ENCODE peak calls at places on chromosome 16, in four cellular contexts. G is BJ, D is MM.1S, R is upper lobe of left lung. Z is an unnamed sample. For H3K36me3, the result is how much of the 10 kb centered on the place peaks cover.

GRCh38 chr16:75085556-75085955 is 31.0 kb downstream of the LDHD start:
- DNase-seq in R (no peak), D (no peak), G (peak), Z (no peak)

GRCh38 chr16:14502256-14502875 is 127.7 kb downstream of the PARN start:
- DNase-seq in G (no peak), R (no peak), D (no peak), Z (no peak)

GRCh38 chr16:4729876-4730275 is 4.2 kb downstream of the ANKS3 start:
- DNase-seq in R (no peak), G (no peak), D (no peak), Z (no peak)

GRCh38 chr16:70437017-70437581 is 1.8 kb downstream of the ST3GAL2 start:
- DNase-seq in R (no peak), D (no peak), G (peak), Z (no peak)

GRCh38 chr16:20763461-20764232 is at the start of gene ACSM3:
- DNase-seq in R (no peak), G (peak), D (peak), Z (peak)

GRCh38 chr16:58727028-58727781 is 6.9 kb downstream of the GOT2 start:
- DNase-seq in D (no peak), R (no peak), G (no peak), Z (no peak)

GRCh38 chr16:56317998-56318912 is 107.1 kb downstream of the AMFR start:
- DNase-seq in G (no peak), R (peak), D (peak), Z (no peak)

GRCh38 chr16:85865-86264 is 7.8 kb downstream of the MPG start:
- DNase-seq in R (peak), D (no peak), G (no peak), Z (no peak)

GRCh38 chr16:68367034-68367433 is 56.2 kb downstream of the PRMT7 start:
- DNase-seq in D (no peak), G (no peak), R (no peak), Z (no peak)

GRCh38 chr16:80347900-80348299 is 192.9 kb upstream of the DYNLRB2 start:
- DNase-seq in G (no peak), R (peak), D (no peak), Z (no peak)

GRCh38 chr16:4521971-4522623 is 16.5 kb downstream of the CDIP1 start:
- DNase-seq in R (no peak), D (no peak), G (no peak), Z (no peak)

GRCh38 chr16:85573696-85574641 is 39.2 kb upstream of the GSE1 start:
- DNase-seq in D (no peak), R (peak), G (no peak), Z (no peak)

GRCh38 chr16:14419817-14420216 is 210.2 kb downstream of the PARN start:
- DNase-seq in D (no peak), G (no peak), R (no peak), Z (no peak)

DNA sequence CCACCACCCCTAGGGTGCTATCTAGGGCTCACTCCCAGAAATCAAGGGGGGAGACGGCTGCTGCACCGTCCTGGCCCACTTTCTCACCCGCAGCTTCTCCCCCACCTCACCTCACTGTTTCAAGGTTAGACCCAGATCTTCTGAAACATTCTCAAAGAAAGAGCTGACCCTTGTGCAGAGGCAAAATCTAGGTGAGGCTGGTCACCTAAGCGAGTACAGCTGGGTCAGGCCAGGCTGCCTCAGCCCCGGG is 27.0 kb downstream of the GNPTG start:
- DNase-seq in R (no peak), D (no peak), G (no peak), Z (no peak)
- H3K36me3 ChIP-seq in R (under half), D (under half), G (under half), Z (under half)

GRCh38 chr16:30609928-30610839 is at the start of gene ZNF689:
- DNase-seq in R (peak), G (peak), D (peak), Z (peak)
- H3K4me3 ChIP-seq in R (peak), G (peak), D (peak), Z (peak)

DNA sequence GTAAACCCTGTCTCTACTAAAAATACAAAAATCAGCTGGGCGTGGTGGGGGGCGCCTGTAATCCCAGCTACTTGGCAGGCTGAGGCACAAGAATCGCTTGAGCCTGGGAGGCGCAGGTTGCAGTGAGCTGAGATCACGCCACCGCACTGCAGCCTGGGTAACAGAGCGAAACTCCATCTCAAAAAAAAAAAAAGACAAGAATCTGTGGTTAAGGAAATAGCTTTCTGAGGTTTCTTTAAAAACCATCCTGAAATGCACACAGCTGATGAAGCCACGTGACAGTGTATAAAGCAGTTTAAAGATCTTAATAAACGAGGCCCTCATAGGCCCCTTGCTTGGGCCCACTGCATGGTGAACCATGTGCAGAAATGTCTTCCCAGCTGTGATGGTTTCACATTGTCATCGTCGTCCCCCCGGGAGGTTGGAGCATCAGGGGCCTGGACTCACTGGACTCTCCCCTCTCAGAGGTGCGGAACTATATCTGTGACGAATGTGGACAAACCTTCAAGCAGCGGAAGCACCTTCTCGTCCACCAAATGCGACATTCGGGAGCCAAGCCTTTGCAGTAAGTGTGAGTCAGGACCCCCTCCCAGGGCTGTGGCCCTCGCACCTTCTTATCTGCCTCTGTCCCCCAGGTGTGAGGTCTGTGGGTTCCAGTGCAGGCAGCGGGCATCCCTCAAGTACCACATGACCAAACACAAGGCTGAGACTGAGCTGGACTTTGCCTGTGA is 16.2 kb downstream of the ZNF276 start:
- DNase-seq in D (no peak), R (no peak), G (no peak), Z (no peak)
- H3K36me3 ChIP-seq in D (under half), R (half or more), G (under half), Z (under half)

DNA sequence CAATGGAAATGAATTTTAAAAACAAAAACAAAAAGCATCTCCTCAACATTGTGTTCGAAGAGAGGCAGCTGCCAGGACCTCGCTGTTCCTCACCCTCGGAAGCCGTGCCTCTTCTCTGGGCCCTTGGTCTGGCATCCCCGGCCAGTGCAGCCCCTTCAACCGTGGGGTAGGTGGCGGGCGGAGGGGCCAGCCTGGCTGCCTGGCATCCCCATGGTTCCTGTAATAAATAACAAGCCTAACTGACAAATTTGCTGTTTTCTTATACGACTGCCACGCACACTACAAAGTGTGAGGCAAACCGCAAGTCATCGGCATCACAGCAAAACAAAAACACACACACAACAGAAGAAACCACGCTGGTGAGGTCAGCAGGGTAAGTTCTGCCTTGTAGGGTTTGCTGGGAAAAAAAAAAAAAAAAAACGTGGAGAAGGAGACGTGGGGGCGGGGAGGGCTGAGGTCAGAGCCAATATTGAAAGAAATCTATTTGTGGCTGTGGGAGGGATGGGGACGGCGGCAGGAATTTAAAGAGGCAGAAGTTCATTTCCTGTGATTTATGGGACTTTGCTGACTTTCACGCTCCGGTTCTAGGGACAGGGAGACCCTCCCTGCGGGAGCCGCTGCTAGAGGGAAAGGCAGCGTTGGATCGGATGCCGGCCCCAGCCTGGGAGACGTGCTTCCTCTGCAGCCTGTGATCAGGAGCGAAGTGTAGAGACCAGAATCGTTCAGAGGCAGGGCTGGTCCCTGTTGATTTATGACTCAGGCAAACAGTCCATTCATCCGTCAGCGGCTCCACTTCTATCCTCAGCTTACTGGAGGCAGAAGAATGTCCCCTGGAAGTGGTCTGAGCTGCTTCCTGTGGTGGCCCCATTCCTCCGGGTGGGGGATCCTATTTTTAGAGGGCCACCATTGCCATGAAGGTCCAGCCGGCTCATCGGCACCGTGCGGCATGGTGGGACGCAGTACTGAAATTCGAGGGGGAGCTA is 162.8 kb downstream of the FOXL1 start:
- DNase-seq in D (no peak), G (peak), R (no peak), Z (no peak)
- H3K4me3 ChIP-seq in D (no peak), G (peak), R (no peak), Z (peak)

GRCh38 chr16:65809627-65810026 is 556.9 kb upstream of the CDH5 start:
- DNase-seq in R (no peak), G (no peak), D (no peak), Z (no peak)
- H3K36me3 ChIP-seq in R (under half), G (under half), D (under half), Z (under half)

GRCh38 chr16:50644730-50645129 is 36.4 kb downstream of the SNX20 start:
- DNase-seq in R (no peak), D (peak), G (no peak), Z (no peak)
- H3K4me3 ChIP-seq in R (no peak), D (no peak), G (no peak), Z (no peak)

DNA sequence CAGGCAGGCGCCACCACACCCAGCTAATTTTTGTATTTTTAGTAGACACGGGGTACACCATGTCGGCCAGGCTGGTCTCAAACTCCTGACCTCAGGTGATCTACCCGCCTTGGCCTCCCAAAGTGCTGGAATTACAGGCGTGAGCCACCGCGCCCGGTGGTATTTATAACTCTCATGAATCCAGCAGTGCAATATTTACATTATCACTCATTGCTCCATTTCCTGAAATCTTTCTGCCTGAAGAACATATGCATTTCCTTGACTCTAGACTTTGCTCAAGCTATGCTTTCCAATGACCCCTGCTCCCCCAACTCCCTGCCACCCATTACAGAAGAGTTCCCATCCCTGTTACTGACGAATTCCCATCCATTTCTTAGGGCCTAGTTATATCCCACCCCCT is 19.7 kb upstream of the NDUFAB1 start:
- DNase-seq in D (no peak), R (no peak), G (no peak), Z (no peak)
- H3K36me3 ChIP-seq in D (under half), R (under half), G (under half), Z (under half)

DNA sequence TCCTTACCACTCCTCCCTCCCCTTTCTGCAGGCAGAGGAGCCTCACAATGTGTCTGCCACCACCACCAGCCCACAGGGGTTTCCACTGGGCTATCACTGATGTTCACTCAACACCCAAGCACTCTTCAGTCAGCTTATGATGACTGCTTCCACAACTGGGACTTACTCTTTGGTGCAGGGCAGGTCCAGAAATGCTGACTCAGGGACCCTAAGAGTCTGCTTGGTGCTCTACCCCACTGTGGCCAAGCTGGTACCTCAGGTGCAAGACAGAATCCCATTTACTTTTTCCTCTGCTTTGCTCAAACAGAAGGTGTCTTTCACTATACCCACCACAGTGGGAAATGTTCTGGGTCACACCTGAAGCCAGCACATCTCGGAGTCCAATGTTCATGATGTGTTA is 40.1 kb downstream of the ZNF267 start:
- DNase-seq in D (no peak), G (no peak), R (no peak), Z (no peak)
- H3K4me3 ChIP-seq in D (no peak), G (no peak), R (no peak), Z (no peak)

DNA sequence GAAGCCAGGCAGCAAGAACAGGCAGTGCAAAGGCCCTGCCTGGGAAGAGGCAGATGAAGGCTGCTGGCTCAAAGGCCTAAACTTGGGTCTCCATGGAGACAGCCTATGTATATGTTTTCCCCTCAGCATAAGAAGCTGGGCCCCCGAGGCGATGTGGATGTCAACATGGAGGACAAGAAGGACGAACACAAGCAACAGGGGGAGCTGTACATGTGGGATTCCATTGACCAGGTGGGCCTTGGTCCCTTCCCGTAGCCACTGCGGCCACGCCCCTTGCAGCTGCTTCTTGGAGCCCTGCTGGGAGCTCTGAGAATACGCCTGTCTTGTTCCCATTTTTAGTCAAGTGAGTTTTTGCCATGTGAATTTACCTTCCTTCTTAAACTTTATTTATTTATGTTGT is 106.0 kb downstream of the SDR42E1 start:
- DNase-seq in G (no peak), D (no peak), R (no peak), Z (no peak)
- H3K36me3 ChIP-seq in G (under half), D (under half), R (under half), Z (under half)

DNA sequence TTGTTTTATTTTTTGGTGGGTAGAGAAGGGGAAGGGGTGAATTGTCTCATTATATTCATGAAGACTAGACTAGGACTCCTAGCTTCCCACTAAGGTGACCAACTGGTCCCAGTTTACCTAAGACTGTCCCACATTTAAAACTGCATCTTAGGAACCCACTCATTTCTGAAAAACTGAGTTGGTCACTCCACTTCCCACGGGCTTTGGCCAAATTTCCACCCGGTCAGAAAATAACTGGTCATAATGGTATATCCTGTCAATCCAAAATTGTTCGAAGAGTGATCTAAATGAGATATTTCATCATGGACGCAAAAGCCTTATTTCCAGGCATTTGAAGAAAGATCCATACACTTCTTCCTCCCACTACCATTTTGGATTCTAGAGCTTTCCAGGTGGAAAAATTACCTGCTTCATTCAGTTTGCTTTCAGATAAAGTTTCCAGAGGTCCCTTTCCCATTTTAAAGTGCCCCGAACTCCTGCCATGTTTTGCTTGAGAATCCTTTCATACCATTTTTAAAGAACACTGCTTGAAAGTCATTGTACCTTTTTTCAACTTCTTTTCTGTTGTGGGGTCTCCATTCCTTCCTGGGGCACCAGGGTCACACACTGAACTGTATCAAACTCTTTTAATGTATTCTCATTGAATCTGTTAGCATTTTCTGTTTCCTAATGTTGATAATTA is 21.8 kb upstream of the ZFHX3 start:
- DNase-seq in R (no peak), D (no peak), G (no peak), Z (no peak)
- H3K4me3 ChIP-seq in R (no peak), D (no peak), G (no peak), Z (no peak)